ENCODE peak calls at places on chromosomes 3 and 15, in ten cellular contexts. B, Z, R, E, V, F, I, A, K and J are unnamed samples.

GRCh38 chr3:8742921-8743605 is 9.5 kb downstream of the CAV3 start:
- DNase-seq in B (no peak), Z (no peak), R (peak), E (peak), V (no peak), F (no peak), I (no peak), A (no peak), K (no peak), J (peak)

GRCh38 chr3:120764206-120764605 is 21.7 kb downstream of the GTF2E1 start:
- DNase-seq in B (peak), Z (peak), R (no peak), E (no peak), V (no peak), F (no peak), I (peak), A (no peak), K (no peak), J (no peak)

GRCh38 chr15:90016721-90017120 is 15.6 kb downstream of the ZNF710 start:
- DNase-seq in B (no peak), Z (peak), R (no peak), E (no peak), V (no peak), F (no peak), I (no peak), A (peak), K (no peak), J (no peak)

GRCh38 chr15:74038707-74039655 is 43.4 kb downstream of the GOLGA6A start:
- DNase-seq in B (peak), Z (no peak), R (peak), E (no peak), V (no peak), F (no peak), I (no peak), A (no peak), K (no peak), J (no peak)

GRCh38 chr3:160486459-160486869 is 36.9 kb upstream of the TRIM59 start:
- DNase-seq in B (peak), Z (no peak), R (peak), E (no peak), V (no peak), F (no peak), I (no peak), A (no peak), K (peak), J (no peak)

GRCh38 chr15:69014454-69014853 is at the start of gene NOX5:
- DNase-seq in B (no peak), Z (peak), R (peak), E (no peak), V (no peak), F (no peak), I (no peak), A (no peak), K (no peak), J (peak)

GRCh38 chr3:138513073-138513843 is 78.8 kb downstream of the ESYT3 start:
- DNase-seq in B (no peak), Z (no peak), R (no peak), E (no peak), V (no peak), F (no peak), I (no peak), A (no peak), K (no peak), J (no peak)

GRCh38 chr3:88321696-88322095 is 171.9 kb downstream of the C3orf38 start:
- DNase-seq in B (no peak), Z (no peak), R (no peak), E (no peak), V (no peak), F (no peak), I (no peak), A (no peak), K (peak), J (no peak)

GRCh38 chr15:38354321-38354929 is 99.5 kb upstream of the FAM98B start:
- DNase-seq in B (peak), Z (peak), R (peak), E (peak), V (peak), F (peak), I (peak), A (no peak), K (no peak), J (peak)

GRCh38 chr3:194804796-194805195 is 119.1 kb downstream of the FAM43A start:
- DNase-seq in B (no peak), Z (no peak), R (no peak), E (no peak), V (no peak), F (no peak), I (no peak), A (no peak), K (no peak), J (no peak)

GRCh38 chr3:57952208-57952631 is 56.0 kb upstream of the FLNB start:
- DNase-seq in B (no peak), Z (peak), R (peak), E (peak), V (no peak), F (peak), I (peak), A (no peak), K (peak), J (no peak)

GRCh38 chr15:90222538-90222937 is 11.2 kb downstream of the CIB1 start:
- DNase-seq in B (no peak), Z (no peak), R (no peak), E (no peak), V (no peak), F (no peak), I (no peak), A (no peak), K (no peak), J (no peak)

GRCh38 chr15:100383302-100384107 is 41.7 kb upstream of the ADAMTS17 start:
- DNase-seq in B (peak), Z (peak), R (no peak), E (no peak), V (no peak), F (no peak), I (peak), A (no peak), K (peak), J (peak)

GRCh38 chr3:113166719-113167492 is 44.5 kb upstream of the BOC start:
- DNase-seq in B (peak), Z (peak), R (peak), E (peak), V (no peak), F (no peak), I (peak), A (peak), K (peak), J (no peak)

GRCh38 chr15:94061041-94061440 is 170.3 kb upstream of the MCTP2 start:
- DNase-seq in B (no peak), Z (no peak), R (peak), E (no peak), V (no peak), F (no peak), I (no peak), A (no peak), K (no peak), J (peak)

GRCh38 chr15:101386006-101386405 is 91.0 kb upstream of the SNRPA1 start:
- DNase-seq in B (no peak), Z (no peak), R (no peak), E (no peak), V (no peak), F (no peak), I (no peak), A (no peak), K (no peak), J (no peak)

GRCh38 chr15:43941555-43941954 is 114.8 kb downstream of the WDR76 start:
- DNase-seq in B (no peak), Z (no peak), R (no peak), E (no peak), V (no peak), F (no peak), I (no peak), A (no peak), K (no peak), J (no peak)

GRCh38 chr3:42745776-42746454 is 27.1 kb downstream of the CCDC13 start:
- DNase-seq in B (no peak), Z (peak), R (no peak), E (peak), V (no peak), F (no peak), I (no peak), A (no peak), K (no peak), J (no peak)

GRCh38 chr3:138078096-138078495 is 37.3 kb downstream of the DZIP1L start:
- DNase-seq in B (no peak), Z (no peak), R (peak), E (no peak), V (no peak), F (no peak), I (no peak), A (no peak), K (no peak), J (peak)

GRCh38 chr15:96395687-96396086 is 65.2 kb downstream of the NR2F2 start:
- DNase-seq in B (peak), Z (no peak), R (no peak), E (no peak), V (no peak), F (no peak), I (no peak), A (no peak), K (no peak), J (no peak)

GRCh38 chr15:48722764-48723661 is 77.5 kb upstream of the FBN1 start:
- DNase-seq in B (no peak), Z (no peak), R (peak), E (no peak), V (no peak), F (no peak), I (no peak), A (no peak), K (no peak), J (peak)

GRCh38 chr15:91549581-91549980 is 303.9 kb upstream of the SLCO3A1 start:
- DNase-seq in B (peak), Z (no peak), R (no peak), E (no peak), V (no peak), F (no peak), I (no peak), A (no peak), K (no peak), J (no peak)